ENCODE peak calls at places on chromosome 5, in eight cellular contexts. E is BJ; M is NCI-H2081; T is NCI-H1105 treated with DMSO at 0.1 percent for 48 hours; O is posterior cingulate gyrus; D is NCI-H748 treated with DMSO at 0.1 percent for 48 hours; N is anterior cingulate cortex; F is stimulated activated CD4-positive, alpha-beta T cell treated with anti-CD3 and anti-CD28 coated beads, Interleukin-2, amount 100 ng/mL, for 48 hours. X is an unnamed sample.
A peak's percentile ranks its signal among the peaks of the same experiment; 100 is the strongest.

GRCh38 chr5:105639068-105639467 is 2031.7 kb downstream of the EFNA5 start:
- DNase-seq in N (no peak), M (no peak), T (no peak), E (no peak), F (no peak), O (no peak), D (no peak), X (no peak)

GRCh38 chr5:128965011-128965637 is at the start of gene SLC27A6:
- DNase-seq in M (peak; percentile 41), F (no peak), T (no peak), O (no peak), E (no peak), D (no peak), N (no peak), X (peak; percentile 16)

GRCh38 chr5:176881816-176882565 is 17.2 kb downstream of the HK3 start:
- DNase-seq in M (no peak), D (no peak), T (no peak), O (peak; percentile 6), N (no peak), E (no peak), F (no peak), X (no peak)

GRCh38 chr5:90109285-90109684 is 300.3 kb downstream of the CETN3 start:
- DNase-seq in D (no peak), E (no peak), N (no peak), T (no peak), F (no peak), M (no peak), O (no peak), X (no peak)

GRCh38 chr5:143302344-143302743 is 101.1 kb downstream of the NR3C1 start:
- DNase-seq in O (no peak), F (no peak), M (no peak), D (no peak), T (no peak), N (no peak), E (no peak), X (no peak)

GRCh38 chr5:38925154-38925925 is 79.5 kb downstream of the OSMR start:
- DNase-seq in F (no peak), N (no peak), D (no peak), O (no peak), M (no peak), T (no peak), E (peak; percentile 29), X (no peak)

GRCh38 chr5:145968970-145969713 is 32.8 kb downstream of the SH3RF2 start:
- DNase-seq in O (no peak), E (no peak), N (no peak), T (no peak), D (no peak), M (no peak), F (no peak), X (no peak)

GRCh38 chr5:17219431-17219830 is 2.0 kb downstream of the BASP1 start:
- DNase-seq in E (no peak), F (no peak), N (no peak), M (peak; percentile 66), T (no peak), D (peak; percentile 78), O (no peak), X (no peak)

GRCh38 chr5:74200560-74200959 is 440.0 kb downstream of the ENC1 start:
- DNase-seq in N (no peak), D (peak; percentile 99), F (no peak), E (no peak), T (peak; percentile 21), O (no peak), M (peak; percentile 76), X (no peak)

X was measured in neural crest cell.